ENCODE peak calls at places on chromosomes 11 and 22, in nine cellular contexts. Q, K, A, L, U, T, B, N and Z are unnamed samples.

GRCh38 chr11:122478986-122479385 is 176.5 kb upstream of the UBASH3B start:
- DNase-seq in Q (no peak), K (no peak), A (no peak), L (no peak), U (no peak), T (no peak), B (no peak), N (no peak), Z (no peak)

GRCh38 chr11:111443032-111443431 is 64.0 kb upstream of the POU2AF1 start:
- DNase-seq in Q (no peak), K (no peak), A (no peak), L (no peak), U (no peak), T (no peak), B (no peak), N (no peak), Z (no peak)

GRCh38 chr22:37758698-37759097 is 49.0 kb upstream of the GCAT start:
- DNase-seq in Q (no peak), K (no peak), A (no peak), L (no peak), U (no peak), T (no peak), B (no peak), N (no peak), Z (no peak)

GRCh38 chr22:28832731-28833130 is 32.4 kb upstream of the XBP1 start:
- DNase-seq in Q (no peak), K (no peak), A (no peak), L (no peak), U (no peak), T (no peak), B (no peak), N (no peak), Z (no peak)

GRCh38 chr11:27296406-27296994 is 66.5 kb downstream of the CCDC34 start:
- DNase-seq in Q (no peak), K (no peak), A (peak), L (no peak), U (no peak), T (peak), B (peak), N (peak), Z (peak)

GRCh38 chr11:35390737-35391682 is 28.3 kb downstream of the SLC1A2 start:
- DNase-seq in Q (no peak), K (peak), A (no peak), L (no peak), U (no peak), T (peak), B (peak), N (no peak), Z (peak)

GRCh38 chr22:38282397-38282796 is 9.6 kb upstream of the TMEM184B start:
- DNase-seq in Q (no peak), K (no peak), A (no peak), L (no peak), U (no peak), T (no peak), B (peak), N (no peak), Z (no peak)

GRCh38 chr11:1761110-1761856 is 2.4 kb downstream of the CTSD start:
- DNase-seq in Q (no peak), K (no peak), A (no peak), L (no peak), U (no peak), T (no peak), B (no peak), N (no peak), Z (no peak)

GRCh38 chr11:60890696-60891095 is 15.7 kb downstream of the PRPF19 start:
- DNase-seq in Q (no peak), K (no peak), A (no peak), L (no peak), U (no peak), T (no peak), B (no peak), N (no peak), Z (no peak)

GRCh38 chr11:25068451-25068850 is 571.6 kb downstream of the LUZP2 start:
- DNase-seq in Q (no peak), K (no peak), A (no peak), L (no peak), U (no peak), T (no peak), B (no peak), N (no peak), Z (no peak)

GRCh38 chr11:44622190-44622650 is 56.8 kb downstream of the CD82 start:
- DNase-seq in Q (peak), K (peak), A (no peak), L (no peak), U (no peak), T (no peak), B (no peak), N (no peak), Z (no peak)

GRCh38 chr11:71367756-71368155 is 80.4 kb downstream of the DHCR7 start:
- DNase-seq in Q (no peak), K (no peak), A (no peak), L (no peak), U (no peak), T (no peak), B (no peak), N (no peak), Z (no peak)

GRCh38 chr11:67316882-67317364 is 13.6 kb downstream of the SSH3 start:
- DNase-seq in Q (no peak), K (no peak), A (no peak), L (no peak), U (no peak), T (peak), B (no peak), N (no peak), Z (no peak)

GRCh38 chr11:116525961-116526495 is 246.8 kb downstream of the BUD13 start:
- DNase-seq in Q (no peak), K (no peak), A (no peak), L (no peak), U (no peak), T (no peak), B (no peak), N (no peak), Z (no peak)

GRCh38 chr11:125404136-125404810 is 91.8 kb downstream of the FEZ1 start:
- DNase-seq in Q (no peak), K (no peak), A (no peak), L (no peak), U (no peak), T (no peak), B (no peak), N (peak), Z (peak)

GRCh38 chr22:48972979-48973693 is 854.5 kb downstream of the BRD1 start:
- DNase-seq in Q (no peak), K (peak), A (no peak), L (no peak), U (no peak), T (no peak), B (no peak), N (no peak), Z (no peak)

GRCh38 chr11:128684582-128685382 is 9.1 kb upstream of the FLI1 start:
- DNase-seq in Q (no peak), K (no peak), A (no peak), L (no peak), U (no peak), T (no peak), B (no peak), N (no peak), Z (no peak)

GRCh38 chr11:68399916-68400315 is 60.6 kb upstream of the PPP6R3 start:
- DNase-seq in Q (no peak), K (no peak), A (no peak), L (no peak), U (no peak), T (no peak), B (no peak), N (no peak), Z (no peak)

GRCh38 chr11:72624496-72625201 is 49.6 kb downstream of the PDE2A start:
- DNase-seq in Q (no peak), K (no peak), A (no peak), L (no peak), U (no peak), T (no peak), B (no peak), N (no peak), Z (no peak)

GRCh38 chr11:58495906-58496305 is 12.0 kb downstream of the OR5B21 start:
- DNase-seq in Q (no peak), K (no peak), A (peak), L (no peak), U (no peak), T (no peak), B (no peak), N (no peak), Z (no peak)

GRCh38 chr11:16783321-16783801 is 44.9 kb downstream of the C11orf58 start:
- DNase-seq in Q (no peak), K (no peak), A (no peak), L (no peak), U (no peak), T (no peak), B (no peak), N (no peak), Z (no peak)

GRCh38 chr22:43946391-43946680 is 8.9 kb upstream of the SAMM50 start:
- DNase-seq in Q (no peak), K (no peak), A (no peak), L (no peak), U (no peak), T (no peak), B (peak), N (peak), Z (no peak)

GRCh38 chr11:47924184-47924671 is 56.1 kb upstream of the PTPRJ start:
- DNase-seq in Q (no peak), K (no peak), A (no peak), L (peak), U (no peak), T (no peak), B (peak), N (no peak), Z (peak)

GRCh38 chr11:117265745-117266144 is 25.4 kb upstream of the BACE1-AS start:
- DNase-seq in Q (no peak), K (no peak), A (no peak), L (no peak), U (no peak), T (no peak), B (no peak), N (no peak), Z (no peak)

GRCh38 chr22:41458161-41458728 is 10.2 kb downstream of the PHF5A start:
- DNase-seq in Q (no peak), K (no peak), A (no peak), L (no peak), U (no peak), T (no peak), B (no peak), N (no peak), Z (no peak)

GRCh38 chr11:63602296-63602695 is 11.9 kb downstream of the PLAAT3 start:
- DNase-seq in Q (no peak), K (no peak), A (no peak), L (no peak), U (no peak), T (no peak), B (no peak), N (no peak), Z (no peak)

GRCh38 chr11:133402551-133402950 is 129.8 kb downstream of the OPCML start:
- DNase-seq in Q (no peak), K (no peak), A (no peak), L (no peak), U (no peak), T (no peak), B (no peak), N (no peak), Z (no peak)

GRCh38 chr11:129699711-129700304 is 115.8 kb upstream of the TMEM45B start:
- DNase-seq in Q (no peak), K (no peak), A (no peak), L (no peak), U (no peak), T (no peak), B (no peak), N (no peak), Z (no peak)

GRCh38 chr11:995058-995751 is 41.3 kb downstream of the MUC6 start:
- DNase-seq in Q (no peak), K (no peak), A (no peak), L (no peak), U (no peak), T (no peak), B (peak), N (no peak), Z (no peak)

GRCh38 chr11:24705474-24705873 is 208.6 kb downstream of the LUZP2 start:
- DNase-seq in Q (no peak), K (no peak), A (no peak), L (no peak), U (no peak), T (no peak), B (no peak), N (no peak), Z (no peak)

GRCh38 chr22:45053571-45053970 is 43.8 kb upstream of the PHF21B start:
- DNase-seq in Q (no peak), K (no peak), A (no peak), L (no peak), U (no peak), T (no peak), B (no peak), N (no peak), Z (no peak)

GRCh38 chr11:7165911-7166310 is 77.1 kb downstream of the RBMXL2 start:
- DNase-seq in Q (no peak), K (no peak), A (no peak), L (no peak), U (no peak), T (no peak), B (no peak), N (peak), Z (peak)

GRCh38 chr11:125638315-125638714 is 13.4 kb downstream of the CHEK1 start:
- DNase-seq in Q (no peak), K (no peak), A (no peak), L (no peak), U (no peak), T (no peak), B (no peak), N (no peak), Z (no peak)

GRCh38 chr22:29715240-29715639 is 4.6 kb upstream of the CABP7 start:
- DNase-seq in Q (no peak), K (no peak), A (no peak), L (no peak), U (no peak), T (no peak), B (no peak), N (no peak), Z (no peak)